ENCODE peak calls at places on chromosome 12, in ten cellular contexts. P is body of pancreas, H is fibroblast of lung, D is PC-3, O is prostate gland, K is transverse colon, L is vagina, Y is adrenal gland, R is DND-41, X is psoas muscle. S is an unnamed sample.
A peak's percentile ranks its signal among the peaks of the same experiment; 100 is the strongest.

GRCh38 chr12:120015313-120015712 is 26.3 kb downstream of the BICDL1 start:
- DNase-seq in P (no peak), H (no peak), D (no peak), O (no peak), K (no peak), L (no peak), Y (no peak), R (no peak), X (no peak), S (no peak)

GRCh38 chr12:4830568-4830967 is 79.1 kb upstream of the KCNA1 start:
- DNase-seq in P (no peak), H (no peak), D (no peak), O (no peak), K (no peak), L (no peak), Y (no peak), R (peak; percentile 41), X (no peak), S (no peak)

GRCh38 chr12:122399592-122400373 is 22.7 kb downstream of the CLIP1 start:
- DNase-seq in P (peak; percentile 92), H (peak; percentile 94), D (peak; percentile 96), O (peak; percentile 88), K (peak; percentile 55), L (peak; percentile 91), Y (peak; percentile 94), R (peak; percentile 33), X (peak; percentile 88), S (peak; percentile 42)

GRCh38 chr12:65631621-65632111 is 192.6 kb upstream of the HMGA2 start:
- DNase-seq in P (no peak), H (peak; percentile 98), D (peak; percentile 99), O (no peak), K (no peak), L (no peak), Y (no peak), R (no peak), X (no peak), S (no peak)

GRCh38 chr12:104856548-104856947 is 101.5 kb downstream of the SLC41A2 start:
- DNase-seq in P (no peak), H (no peak), D (no peak), O (no peak), K (no peak), L (no peak), Y (no peak), R (no peak), X (no peak), S (no peak)

GRCh38 chr12:89280833-89281533 is 71.3 kb downstream of the DUSP6 start:
- DNase-seq in P (no peak), H (no peak), D (peak; percentile 29), O (no peak), K (no peak), L (no peak), Y (no peak), R (peak; percentile 56), X (no peak), S (no peak)

GRCh38 chr12:7039403-7039802 is 21.1 kb upstream of the C1S start:
- DNase-seq in P (no peak), H (no peak), D (no peak), O (no peak), K (no peak), L (no peak), Y (no peak), R (no peak), X (no peak), S (no peak)

GRCh38 chr12:4320287-4320858 is 640 bp upstream of the TIGAR start:
- DNase-seq in P (no peak), H (no peak), D (no peak), O (no peak), K (no peak), L (no peak), Y (no peak), R (no peak), X (no peak), S (no peak)

GRCh38 chr12:125187780-125188741 is 122.8 kb downstream of the AACS start:
- DNase-seq in P (no peak), H (no peak), D (peak; percentile 13), O (no peak), K (no peak), L (no peak), Y (no peak), R (no peak), X (no peak), S (no peak)

GRCh38 chr12:4114986-4115385 is 158.6 kb upstream of the CCND2 start:
- DNase-seq in P (no peak), H (no peak), D (no peak), O (no peak), K (no peak), L (no peak), Y (no peak), R (no peak), X (no peak), S (no peak)

GRCh38 chr12:108559748-108560147 is 1.2 kb downstream of the SART3 start:
- DNase-seq in P (no peak), H (no peak), D (no peak), O (no peak), K (no peak), L (no peak), Y (no peak), R (no peak), X (no peak), S (no peak)

GRCh38 chr12:62899568-62900390 is 35.2 kb downstream of the PPM1H start:
- DNase-seq in P (no peak), H (no peak), D (no peak), O (peak; percentile 55), K (no peak), L (no peak), Y (no peak), R (no peak), X (no peak), S (no peak)

GRCh38 chr12:46459111-46459510 is 86.5 kb upstream of the SLC38A2 start:
- DNase-seq in P (no peak), H (peak; percentile 24), D (no peak), O (no peak), K (no peak), L (no peak), Y (no peak), R (peak; percentile 37), X (no peak), S (no peak)

GRCh38 chr12:75101805-75102204 is 107.8 kb downstream of the KCNC2 start:
- DNase-seq in P (no peak), H (no peak), D (no peak), O (no peak), K (no peak), L (no peak), Y (no peak), R (no peak), X (no peak), S (no peak)

GRCh38 chr12:116863275-116863767 is 17.9 kb downstream of the HRK start:
- DNase-seq in P (no peak), H (peak; percentile 34), D (peak; percentile 54), O (no peak), K (peak; percentile 49), L (no peak), Y (no peak), R (peak; percentile 20), X (no peak), S (no peak)

GRCh38 chr12:452667-453210 is 7.0 kb upstream of the B4GALNT3 start:
- DNase-seq in P (no peak), H (no peak), D (no peak), O (no peak), K (peak; percentile 56), L (no peak), Y (peak; percentile 60), R (no peak), X (peak; percentile 69), S (peak; percentile 76)

GRCh38 chr12:23893611-23894010 is 55.9 kb downstream of the SOX5 start:
- DNase-seq in P (no peak), H (no peak), D (no peak), O (no peak), K (no peak), L (no peak), Y (no peak), R (no peak), X (no peak), S (no peak)

GRCh38 chr12:133236144-133236543 is 467 bp upstream of the ANHX start:
- DNase-seq in P (no peak), H (no peak), D (no peak), O (no peak), K (no peak), L (no peak), Y (no peak), R (no peak), X (no peak), S (no peak)
- H3K9me3 ChIP-seq in P (no peaks in the 10 kb centered on the region), H (no peaks in the 10 kb centered on the region), D (no peaks in the 10 kb centered on the region), O (no peaks in the 10 kb centered on the region), K (no peaks in the 10 kb centered on the region), L (no peaks in the 10 kb centered on the region), Y (no peaks in the 10 kb centered on the region), R (peaks cover 45% of the 10 kb centered on the region), X (no peaks in the 10 kb centered on the region), S (peaks cover 69% of the 10 kb centered on the region)

GRCh38 chr12:69915964-69916363 is 90.9 kb downstream of the MYRFL start:
- DNase-seq in P (no peak), H (no peak), D (no peak), O (no peak), K (no peak), L (no peak), Y (no peak), R (no peak), X (no peak), S (no peak)
- H3K4me1 ChIP-seq in P (no peaks in the 10 kb centered on the region), H (no peaks in the 10 kb centered on the region), D (no peaks in the 10 kb centered on the region), O (no peaks in the 10 kb centered on the region), K (peaks cover 3% of the 10 kb centered on the region), L (peaks cover 28% of the 10 kb centered on the region), Y (no peaks in the 10 kb centered on the region), R (no peaks in the 10 kb centered on the region), X (no peaks in the 10 kb centered on the region), S (no peaks in the 10 kb centered on the region)

DNA sequence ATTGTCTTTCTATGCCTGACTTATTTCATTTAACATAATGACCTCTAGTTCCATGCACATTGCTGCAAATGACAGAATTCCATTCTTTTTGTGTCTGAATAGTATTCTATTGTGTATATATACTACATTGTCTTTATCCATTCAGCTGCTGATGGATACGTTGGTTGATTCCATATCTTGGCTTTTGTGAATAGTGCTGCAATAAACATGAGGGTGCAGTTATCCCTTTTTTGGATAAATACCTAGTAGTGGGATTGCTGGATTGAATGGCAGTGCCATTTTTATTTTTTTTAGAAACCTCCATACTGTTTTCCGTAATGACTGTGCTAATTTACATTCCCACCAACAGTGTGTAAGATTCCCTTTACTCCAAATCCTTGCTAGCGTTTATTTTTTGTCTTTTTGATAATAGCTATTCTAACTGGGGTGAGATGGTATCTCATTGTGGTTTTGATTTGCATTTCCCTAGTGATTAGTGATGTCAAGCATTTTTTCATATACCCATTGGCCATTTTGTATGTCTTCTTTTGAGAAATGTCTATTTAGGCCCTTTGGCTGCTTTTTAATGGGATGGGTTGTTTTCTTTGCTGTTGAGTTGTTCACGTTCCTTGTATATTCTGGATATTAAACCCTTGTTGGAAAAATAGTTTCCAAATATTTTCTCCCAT is 2.3 kb downstream of the OAS2 start:
- DNase-seq in P (no peak), H (no peak), D (no peak), O (no peak), K (no peak), L (no peak), Y (no peak), R (no peak), X (no peak), S (no peak)
- TF ChIP-seq CTCF in P (no peak), H (no peak), D (no peak), O (no peak), K (no peak), L (no peak), Y (no peak), R (no peak), X (no peak), S (no peak)

GRCh38 chr12:34625116-34625515 is 602.8 kb downstream of the ALG10 start:
- DNase-seq in P (no peak), H (no peak), D (peak; percentile 78), O (no peak), K (no peak), L (no peak), Y (no peak), R (no peak), X (no peak), S (no peak)

GRCh38 chr12:34626363-34627157 is 604.3 kb downstream of the ALG10 start:
- DNase-seq in P (no peak), H (no peak), D (no peak), O (no peak), K (no peak), L (no peak), Y (no peak), R (no peak), X (no peak), S (no peak)
- H3K9me3 ChIP-seq in P (no peaks in the 10 kb centered on the region), H (no peaks in the 10 kb centered on the region), D (no peaks in the 10 kb centered on the region), O (no peaks in the 10 kb centered on the region), K (peaks cover 9% of the 10 kb centered on the region), L (no peaks in the 10 kb centered on the region), Y (no peaks in the 10 kb centered on the region), R (no peaks in the 10 kb centered on the region), X (peaks cover under 1% of the 10 kb centered on the region), S (peaks cover 58% of the 10 kb centered on the region)

S was measured in mucosa of descending colon.